ENCODE peak calls at places on chromosomes 11 and 22, in five cellular contexts. R is left ventricle myocardium inferior, W is fibroblast of lung, G is colonic mucosa, V is tibial nerve. F is an unnamed sample.
A peak's percentile ranks its signal among the peaks of the same experiment; 100 is the strongest.

GRCh38 chr11:92383430-92383829 is 158.8 kb downstream of the FAT3 start:
- DNase-seq in V (no peak), R (no peak), G (no peak), W (peak; percentile 75), F (no peak)

GRCh38 chr11:132123854-132124835 is 753.7 kb downstream of the NTM start:
- DNase-seq in R (no peak), G (no peak), W (no peak), V (no peak), F (no peak)

GRCh38 chr11:115919341-115920086 is 415.3 kb upstream of the CADM1 start:
- DNase-seq in R (no peak), G (no peak), V (no peak), W (peak; percentile 72), F (no peak)

GRCh38 chr11:69914286-69915150 is 95.3 kb upstream of the FGF3 start:
- DNase-seq in R (peak; percentile 10), W (no peak), V (no peak), G (no peak), F (no peak)

GRCh38 chr22:39471421-39472141 is 14.8 kb downstream of the MGAT3 start:
- DNase-seq in W (no peak), V (no peak), R (no peak), G (peak; percentile 59), F (no peak)

GRCh38 chr11:129864811-129865210 is 30.6 kb downstream of the NFRKB start:
- DNase-seq in R (no peak), W (no peak), G (no peak), V (no peak), F (no peak)

GRCh38 chr11:124481365-124482323 is 36.1 kb upstream of the OR8B8 start:
- DNase-seq in G (no peak), W (peak; percentile 39), R (no peak), V (no peak), F (no peak)

GRCh38 chr11:12131943-12132789 is 21.8 kb downstream of the MICAL2 start:
- DNase-seq in R (no peak), V (no peak), W (no peak), G (no peak), F (no peak)

GRCh38 chr11:12270817-12271216 is 106.6 kb upstream of the PARVA start:
- DNase-seq in G (no peak), W (no peak), R (no peak), V (no peak), F (no peak)

GRCh38 chr22:32720924-32721323 is 80.6 kb upstream of the TIMP3 start:
- DNase-seq in W (peak; percentile 76), G (no peak), R (no peak), V (peak; percentile 43), F (no peak)

GRCh38 chr11:120385110-120385509 is 48.9 kb downstream of the ARHGEF12 start:
- DNase-seq in G (no peak), V (no peak), W (peak; percentile 39), R (no peak), F (no peak)

GRCh38 chr11:64745523-64746328 is 1.8 kb upstream of the RASGRP2 start:
- DNase-seq in V (peak; percentile 54), W (peak; percentile 49), G (peak; percentile 60), R (peak; percentile 92), F (peak; percentile 83)

GRCh38 chr11:94767701-94768601 is at the start of gene AMOTL1:
- DNase-seq in R (peak; percentile 90), V (peak; percentile 78), W (peak; percentile 82), G (peak; percentile 63), F (peak; percentile 84)

GRCh38 chr22:45170001-45170466 is 6.3 kb downstream of the NUP50 start:
- DNase-seq in R (no peak), V (no peak), W (no peak), G (no peak), F (no peak)

GRCh38 chr11:71212871-71213559 is 39.4 kb downstream of the SHANK2 start:
- DNase-seq in V (no peak), R (peak; percentile 25), G (no peak), W (peak; percentile 28), F (no peak)

GRCh38 chr11:36508743-36509142 is 1.3 kb downstream of the TRAF6 start:
- DNase-seq in G (no peak), V (no peak), W (peak; percentile 17), R (no peak), F (no peak)

GRCh38 chr11:46296520-46297448 is 19.3 kb downstream of the CREB3L1 start:
- DNase-seq in V (no peak), R (peak; percentile 57), W (peak; percentile 96), G (no peak), F (no peak)

GRCh38 chr11:9601041-9601875 is 27.8 kb downstream of the WEE1 start:
- DNase-seq in R (no peak), G (peak; percentile 35), W (peak; percentile 50), V (no peak), F (no peak)

GRCh38 chr11:111460752-111461305 is 51.4 kb downstream of the BTG4 start:
- DNase-seq in V (no peak), R (no peak), G (no peak), W (peak; percentile 66), F (no peak)

GRCh38 chr11:110337570-110338193 is 41.3 kb upstream of the RDX start:
- DNase-seq in R (no peak), V (no peak), W (no peak), G (no peak), F (no peak)

GRCh38 chr11:120304526-120304925 is 20.6 kb upstream of the TLCD5 start:
- DNase-seq in G (no peak), R (no peak), V (no peak), W (no peak), F (no peak)

GRCh38 chr11:61969838-61970452 is 2.5 kb upstream of the FTH1 start:
- DNase-seq in R (no peak), V (no peak), G (no peak), W (peak; percentile 90), F (no peak)

GRCh38 chr11:57482782-57483569 is 22.6 kb downstream of the RTN4RL2 start:
- DNase-seq in R (peak; percentile 40), G (no peak), W (no peak), V (no peak), F (no peak)

GRCh38 chr11:65558785-65559509 is 788 bp upstream of the LTBP3 start:
- DNase-seq in V (no peak), G (peak; percentile 48), W (peak; percentile 49), R (peak; percentile 76), F (peak; percentile 41)

GRCh38 chr22:21014202-21015050 is 539 bp upstream of the P2RX6 start:
- DNase-seq in R (peak; percentile 90), G (peak; percentile 84), V (peak; percentile 57), W (peak; percentile 87), F (peak; percentile 42)

GRCh38 chr22:21015051-21016006 is at the start of gene P2RX6:
- DNase-seq in V (no peak), W (no peak), R (no peak), G (no peak), F (no peak)

GRCh38 chr22:21012446-21013407 is 2.2 kb upstream of the P2RX6 start:
- DNase-seq in R (no peak), W (no peak), V (no peak), G (no peak), F (no peak)

GRCh38 chr22:21016644-21017420 is 1.9 kb downstream of the P2RX6 start:
- DNase-seq in R (no peak), G (no peak), W (no peak), V (no peak), F (no peak)

DNA sequence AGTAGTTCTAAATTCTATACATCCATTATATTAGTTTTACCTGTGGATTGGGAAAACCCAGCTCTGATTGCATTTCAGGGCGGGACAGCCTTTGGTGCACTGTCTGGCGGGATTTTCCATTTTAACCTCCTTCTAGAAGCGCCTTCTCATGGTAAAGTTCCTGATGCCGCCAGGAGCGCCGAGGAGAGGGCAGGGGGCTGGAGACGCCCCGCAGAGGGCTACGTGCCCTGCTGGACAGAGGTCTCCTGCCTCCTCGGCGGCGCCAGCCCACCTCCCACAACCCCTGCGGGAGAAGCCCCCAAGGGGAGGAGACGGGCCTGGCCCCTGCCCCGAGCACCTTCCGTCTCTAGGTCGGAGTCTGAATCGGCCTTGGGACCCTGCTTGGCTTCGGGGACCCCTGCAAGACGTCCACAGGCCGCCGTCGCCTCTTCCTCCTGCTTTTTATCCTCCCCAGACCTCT is 1.2 kb upstream of the P2RX6 start:
- DNase-seq in W (no peak), V (no peak), R (no peak), G (no peak), F (no peak)
- H3K27ac ChIP-seq in W (peak overlapping the region; percentile 75), V (peak overlapping the region; percentile 41), R (peak overlapping the region; percentile 81), G (peak overlapping the region; percentile 37), F (peak overlapping the region; percentile 55)

DNA sequence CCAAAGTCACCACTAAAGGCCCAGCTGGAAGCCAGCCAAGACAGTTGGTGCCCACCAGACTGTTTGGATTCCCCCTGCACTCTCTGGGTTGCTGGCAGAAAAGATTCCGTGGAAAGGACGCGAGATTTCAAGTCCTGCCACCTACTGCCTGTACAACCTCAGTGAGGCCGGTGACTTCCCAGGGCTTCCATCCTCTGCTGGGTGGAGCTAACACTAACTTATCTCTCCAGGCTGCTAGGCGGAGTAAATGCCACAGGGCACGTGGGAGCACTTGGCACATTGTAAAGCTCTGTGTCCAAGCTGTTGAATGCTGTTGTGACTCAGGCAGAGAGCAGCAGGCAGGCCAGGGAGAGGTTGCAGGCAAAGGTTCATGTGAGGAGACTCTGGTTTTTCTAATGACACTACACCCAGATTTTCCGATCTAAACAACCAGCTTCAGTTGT is 50.9 kb upstream of the CDON start:
- DNase-seq in V (peak; percentile 68), R (peak; percentile 85), W (peak; percentile 99), G (peak; percentile 89), F (peak; percentile 87)
- TF ChIP-seq CTCF in V (peak; percentile 8), R (no peak), W (no peak), G (no peak), F (peak; percentile 15)

GRCh38 chr11:117335399-117335798 is 7.7 kb downstream of the CEP164 start:
- DNase-seq in G (no peak), V (no peak), R (no peak), W (no peak), F (no peak)
- H3K27ac ChIP-seq in G (no peak overlapping the region), V (no peak overlapping the region), R (no peak overlapping the region), W (no peak overlapping the region), F (no peak overlapping the region)

GRCh38 chr11:8383627-8384026 is 119.9 kb upstream of the LMO1 start:
- DNase-seq in R (no peak), G (no peak), V (no peak), W (no peak), F (no peak)

GRCh38 chr11:8383227-8383626 is 119.5 kb upstream of the LMO1 start:
- DNase-seq in G (no peak), V (no peak), W (no peak), R (no peak), F (no peak)

GRCh38 chr11:8382436-8383053 is 118.9 kb upstream of the LMO1 start:
- DNase-seq in W (peak; percentile 7), G (no peak), V (no peak), R (no peak), F (no peak)

GRCh38 chr11:8386134-8386864 is 122.6 kb upstream of the LMO1 start:
- DNase-seq in V (no peak), G (no peak), W (no peak), R (no peak), F (no peak)

DNA sequence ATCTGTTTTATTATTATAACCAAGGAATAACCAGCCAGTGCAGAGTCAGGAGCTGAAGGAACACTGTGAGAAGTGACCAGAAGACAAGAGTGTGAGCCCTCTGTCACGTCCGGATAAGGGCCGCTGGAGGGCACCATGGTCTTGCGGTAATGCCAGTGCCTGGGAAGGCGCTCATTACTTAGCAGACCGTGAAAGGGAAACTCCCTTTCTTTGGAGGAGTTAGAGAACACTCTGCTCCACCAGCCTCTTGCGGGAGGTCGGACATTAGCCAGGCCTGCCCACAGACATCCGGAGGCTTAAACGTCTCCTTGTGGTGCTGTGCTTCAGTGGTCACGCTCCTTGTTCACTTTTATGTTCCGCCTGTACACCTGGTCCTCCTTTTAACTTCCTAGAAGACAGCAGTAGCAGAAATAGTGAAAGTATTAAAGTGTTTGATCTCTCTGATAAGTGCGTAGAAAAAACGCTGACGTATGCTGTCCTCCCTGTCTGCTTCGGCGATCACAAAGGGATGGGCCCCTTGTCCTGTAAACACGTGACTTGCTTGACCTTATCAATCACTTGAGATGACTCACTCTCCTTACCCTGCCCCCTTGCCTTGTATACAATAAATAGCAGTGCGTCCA is 120.6 kb upstream of the LMO1 start:
- DNase-seq in R (no peak), W (peak; percentile 42), G (no peak), V (no peak), F (no peak)
- TF ChIP-seq CTCF in R (no peak), W (no peak), G (no peak), V (no peak), F (no peak)